ENCODE peak calls at places on chromosomes 6 and 20, in five cellular contexts. H is kidney tubule cell; N is activated T-cell treated with anti-CD3 and anti-CD28 coated beads, Interleukin-2, amount 50 U/mL, for 72 hours; W is NCI-H187 treated with DMSO at 0.1 percent for 48 hours; Q is Daoy. G is an unnamed sample.

GRCh38 chr6:167533851-167534250 is 209.0 kb downstream of the TTLL2 start:
- DNase-seq in H (no peak), N (no peak), W (no peak), Q (no peak), G (no peak)

GRCh38 chr6:18263561-18264337 is 581 bp downstream of the DEK start:
- DNase-seq in W (no peak), H (peak), Q (peak), N (peak), G (no peak)

GRCh38 chr6:168122521-168122920 is 43.5 kb upstream of the FRMD1 start:
- DNase-seq in H (no peak), W (no peak), Q (no peak), N (no peak), G (no peak)

GRCh38 chr6:41426888-41427641 is 91.7 kb downstream of the NCR2 start:
- DNase-seq in W (no peak), Q (no peak), N (no peak), H (no peak), G (no peak)

GRCh38 chr6:108164815-108165706 is 761 bp upstream of the NR2E1 start:
- DNase-seq in W (no peak), H (no peak), Q (peak), N (no peak), G (no peak)

GRCh38 chr6:89661559-89661958 is 23.0 kb upstream of the LYRM2 start:
- DNase-seq in H (no peak), Q (no peak), W (no peak), N (no peak), G (no peak)

GRCh38 chr6:37354526-37355384 is 972 bp downstream of the RNF8 start:
- DNase-seq in N (peak), Q (peak), H (peak), W (no peak), G (no peak)

GRCh38 chr6:107732461-107732860 is 91.7 kb downstream of the SCML4 start:
- DNase-seq in N (no peak), W (no peak), H (no peak), Q (no peak), G (no peak)

GRCh38 chr6:140590641-140591040 is 1216.2 kb upstream of the CITED2 start:
- DNase-seq in H (no peak), Q (no peak), W (no peak), N (no peak), G (no peak)

GRCh38 chr20:3645309-3646066 is 17.7 kb downstream of the GFRA4 start:
- DNase-seq in Q (no peak), H (no peak), W (no peak), N (no peak), G (no peak)

GRCh38 chr6:3312604-3313167 is 53.9 kb downstream of the PSMG4 start:
- DNase-seq in N (no peak), H (no peak), W (no peak), Q (no peak), G (no peak)

GRCh38 chr6:52049252-52050050 is 38.0 kb downstream of the PKHD1 start:
- DNase-seq in W (no peak), N (no peak), Q (peak), H (peak), G (no peak)

GRCh38 chr6:71332012-71332411 is 43.4 kb downstream of the OGFRL1 start:
- DNase-seq in N (no peak), H (no peak), W (no peak), Q (no peak), G (no peak)

GRCh38 chr6:34451192-34451591 is 14.7 kb upstream of the PACSIN1 start:
- DNase-seq in W (no peak), Q (no peak), H (no peak), N (no peak), G (no peak)

GRCh38 chr6:10759312-10759839 is 11.8 kb downstream of the TMEM14B start:
- DNase-seq in Q (peak), W (no peak), N (no peak), H (peak), G (peak)

GRCh38 chr20:50594231-50594590 is 84.0 kb downstream of the PTPN1 start:
- DNase-seq in W (no peak), Q (no peak), H (no peak), N (no peak), G (no peak)